ENCODE peak calls at places on chromosomes 7 and 10, in six cellular contexts. One of them, this sample, is unnamed.
A peak's percentile ranks its signal among the peaks of the same experiment; 100 is the strongest.

GRCh38 chr10:52908483-52908882 is 135.9 kb upstream of the MBL2 start:
- DNase-seq in AG04450: no peak
- DNase-seq in suprapubic skin: no peak
- DNase-seq in T follicular helper cell: no peak
- DNase-seq in CD4-positive, alpha-beta T cell: no peak
- DNase-seq in left ventricle myocardium inferior: no peak
- DNase-seq in this sample: no peak

GRCh38 chr10:100731603-100732596 is 13.5 kb upstream of the PAX2 start:
- DNase-seq in suprapubic skin: no peak
- DNase-seq in left ventricle myocardium inferior: no peak
- DNase-seq in AG04450: no peak
- DNase-seq in CD4-positive, alpha-beta T cell: no peak
- DNase-seq in T follicular helper cell: no peak
- DNase-seq in this sample: no peak

GRCh38 chr10:124264711-124265390 is 153.9 kb downstream of the OAT start:
- DNase-seq in suprapubic skin: peak; percentile 54
- DNase-seq in T follicular helper cell: no peak
- DNase-seq in CD4-positive, alpha-beta T cell: no peak
- DNase-seq in left ventricle myocardium inferior: no peak
- DNase-seq in AG04450: no peak
- DNase-seq in this sample: no peak

GRCh38 chr7:47351233-47352154 is 230.4 kb downstream of the TNS3 start:
- DNase-seq in CD4-positive, alpha-beta T cell: no peak
- DNase-seq in left ventricle myocardium inferior: no peak
- DNase-seq in suprapubic skin: no peak
- DNase-seq in T follicular helper cell: no peak
- DNase-seq in AG04450: no peak
- DNase-seq in this sample: no peak

GRCh38 chr7:1542841-1543747 is 12.6 kb downstream of the MAFK start:
- DNase-seq in suprapubic skin: no peak
- DNase-seq in CD4-positive, alpha-beta T cell: no peak
- DNase-seq in T follicular helper cell: no peak
- DNase-seq in left ventricle myocardium inferior: no peak
- DNase-seq in AG04450: no peak
- DNase-seq in this sample: no peak

GRCh38 chr7:101998904-101999236 is 181.4 kb downstream of the CUX1 start:
- DNase-seq in CD4-positive, alpha-beta T cell: no peak
- DNase-seq in AG04450: no peak
- DNase-seq in suprapubic skin: no peak
- DNase-seq in left ventricle myocardium inferior: no peak
- DNase-seq in T follicular helper cell: no peak
- DNase-seq in this sample: no peak

GRCh38 chr7:150399861-150400778 is 21.0 kb downstream of the ZNF775 start:
- DNase-seq in AG04450: no peak
- DNase-seq in suprapubic skin: peak; percentile 39
- DNase-seq in CD4-positive, alpha-beta T cell: no peak
- DNase-seq in left ventricle myocardium inferior: no peak
- DNase-seq in T follicular helper cell: no peak
- DNase-seq in this sample: no peak

GRCh38 chr10:98429320-98430072 is 14.5 kb upstream of the PYROXD2 start:
- DNase-seq in AG04450: no peak
- DNase-seq in left ventricle myocardium inferior: no peak
- DNase-seq in CD4-positive, alpha-beta T cell: no peak
- DNase-seq in suprapubic skin: no peak
- DNase-seq in T follicular helper cell: no peak
- DNase-seq in this sample: no peak

GRCh38 chr10:113704637-113705343 is 25.1 kb downstream of the CASP7 start:
- DNase-seq in CD4-positive, alpha-beta T cell: no peak
- DNase-seq in left ventricle myocardium inferior: no peak
- DNase-seq in T follicular helper cell: no peak
- DNase-seq in AG04450: no peak
- DNase-seq in suprapubic skin: no peak
- DNase-seq in this sample: no peak

GRCh38 chr10:3538850-3539531 is 246.0 kb downstream of the KLF6 start:
- DNase-seq in left ventricle myocardium inferior: no peak
- DNase-seq in suprapubic skin: no peak
- DNase-seq in T follicular helper cell: no peak
- DNase-seq in CD4-positive, alpha-beta T cell: no peak
- DNase-seq in AG04450: peak; percentile 81
- DNase-seq in this sample: peak; percentile 93

GRCh38 chr10:97851341-97852001 is 1.8 kb downstream of the GOLGA7B start:
- DNase-seq in AG04450: no peak
- DNase-seq in left ventricle myocardium inferior: no peak
- DNase-seq in suprapubic skin: no peak
- DNase-seq in CD4-positive, alpha-beta T cell: no peak
- DNase-seq in T follicular helper cell: peak; percentile 8
- DNase-seq in this sample: no peak

GRCh38 chr7:26461508-26461907 is 169.8 kb downstream of the SNX10 start:
- DNase-seq in T follicular helper cell: no peak
- DNase-seq in left ventricle myocardium inferior: no peak
- DNase-seq in AG04450: no peak
- DNase-seq in CD4-positive, alpha-beta T cell: no peak
- DNase-seq in suprapubic skin: no peak
- DNase-seq in this sample: no peak

GRCh38 chr7:87144173-87144657 is 8.0 kb upstream of the DMTF1 start:
- DNase-seq in left ventricle myocardium inferior: no peak
- DNase-seq in suprapubic skin: no peak
- DNase-seq in T follicular helper cell: no peak
- DNase-seq in CD4-positive, alpha-beta T cell: no peak
- DNase-seq in AG04450: no peak
- DNase-seq in this sample: no peak

GRCh38 chr7:83594076-83594475 is 54.9 kb downstream of the SEMA3E start:
- DNase-seq in suprapubic skin: no peak
- DNase-seq in left ventricle myocardium inferior: no peak
- DNase-seq in AG04450: no peak
- DNase-seq in T follicular helper cell: no peak
- DNase-seq in CD4-positive, alpha-beta T cell: no peak
- DNase-seq in this sample: no peak

GRCh38 chr7:83212883-83213282 is 50.2 kb upstream of the PCLO start:
- DNase-seq in T follicular helper cell: no peak
- DNase-seq in suprapubic skin: no peak
- DNase-seq in left ventricle myocardium inferior: no peak
- DNase-seq in CD4-positive, alpha-beta T cell: no peak
- DNase-seq in AG04450: no peak
- DNase-seq in this sample: no peak

GRCh38 chr10:43573250-43574034 is 974 bp downstream of the ZNF239 start:
- DNase-seq in left ventricle myocardium inferior: no peak
- DNase-seq in suprapubic skin: no peak
- DNase-seq in CD4-positive, alpha-beta T cell: no peak
- DNase-seq in AG04450: no peak
- DNase-seq in T follicular helper cell: no peak
- DNase-seq in this sample: no peak

GRCh38 chr7:47954231-47954911 is 6.1 kb upstream of the PKD1L1 start:
- DNase-seq in left ventricle myocardium inferior: no peak
- DNase-seq in suprapubic skin: no peak
- DNase-seq in CD4-positive, alpha-beta T cell: no peak
- DNase-seq in AG04450: no peak
- DNase-seq in T follicular helper cell: no peak
- DNase-seq in this sample: no peak

GRCh38 chr10:60863796-60864195 is 80.2 kb downstream of the RHOBTB1 start:
- DNase-seq in AG04450: no peak
- DNase-seq in suprapubic skin: no peak
- DNase-seq in CD4-positive, alpha-beta T cell: no peak
- DNase-seq in T follicular helper cell: no peak
- DNase-seq in left ventricle myocardium inferior: no peak
- DNase-seq in this sample: no peak

GRCh38 chr10:48821692-48822091 is 117.9 kb downstream of the LRRC18 start:
- DNase-seq in AG04450: no peak
- DNase-seq in left ventricle myocardium inferior: no peak
- DNase-seq in T follicular helper cell: no peak
- DNase-seq in CD4-positive, alpha-beta T cell: no peak
- DNase-seq in suprapubic skin: no peak
- DNase-seq in this sample: no peak

GRCh38 chr10:14880201-14880600 is 1.5 kb downstream of the SUV39H2 start:
- DNase-seq in suprapubic skin: no peak
- DNase-seq in T follicular helper cell: no peak
- DNase-seq in AG04450: no peak
- DNase-seq in left ventricle myocardium inferior: no peak
- DNase-seq in CD4-positive, alpha-beta T cell: no peak
- DNase-seq in this sample: no peak

GRCh38 chr10:32317795-32318194 is 29.2 kb downstream of the EPC1 start:
- DNase-seq in AG04450: no peak
- DNase-seq in suprapubic skin: no peak
- DNase-seq in CD4-positive, alpha-beta T cell: no peak
- DNase-seq in left ventricle myocardium inferior: no peak
- DNase-seq in T follicular helper cell: no peak
- DNase-seq in this sample: no peak

GRCh38 chr7:30212720-30213119 is 71.7 kb upstream of the ZNRF2 start:
- DNase-seq in T follicular helper cell: no peak
- DNase-seq in left ventricle myocardium inferior: no peak
- DNase-seq in suprapubic skin: no peak
- DNase-seq in CD4-positive, alpha-beta T cell: no peak
- DNase-seq in AG04450: no peak
- DNase-seq in this sample: no peak

GRCh38 chr7:5248201-5248885 is 34.4 kb upstream of the SLC29A4 start:
- DNase-seq in AG04450: no peak
- DNase-seq in T follicular helper cell: no peak
- DNase-seq in suprapubic skin: no peak
- DNase-seq in left ventricle myocardium inferior: peak; percentile 69
- DNase-seq in CD4-positive, alpha-beta T cell: no peak
- DNase-seq in this sample: peak; percentile 24

GRCh38 chr7:23017303-23017702 is 3.4 kb upstream of the HYCC1 start:
- DNase-seq in CD4-positive, alpha-beta T cell: no peak
- DNase-seq in suprapubic skin: no peak
- DNase-seq in T follicular helper cell: no peak
- DNase-seq in AG04450: no peak
- DNase-seq in left ventricle myocardium inferior: no peak
- DNase-seq in this sample: no peak

GRCh38 chr10:14062528-14063260 is 268.0 kb downstream of the FRMD4A start:
- DNase-seq in suprapubic skin: no peak
- DNase-seq in T follicular helper cell: no peak
- DNase-seq in CD4-positive, alpha-beta T cell: no peak
- DNase-seq in left ventricle myocardium inferior: no peak
- DNase-seq in AG04450: no peak
- DNase-seq in this sample: no peak

GRCh38 chr10:29257106-29257783 is 31.6 kb upstream of the LYZL1 start:
- DNase-seq in AG04450: peak; percentile 71
- DNase-seq in CD4-positive, alpha-beta T cell: no peak
- DNase-seq in T follicular helper cell: no peak
- DNase-seq in suprapubic skin: peak; percentile 81
- DNase-seq in left ventricle myocardium inferior: peak; percentile 27
- DNase-seq in this sample: peak; percentile 95

GRCh38 chr10:28200804-28201203 is 102.1 kb downstream of the MPP7 start:
- DNase-seq in left ventricle myocardium inferior: no peak
- DNase-seq in T follicular helper cell: no peak
- DNase-seq in AG04450: no peak
- DNase-seq in CD4-positive, alpha-beta T cell: no peak
- DNase-seq in suprapubic skin: no peak
- DNase-seq in this sample: no peak

GRCh38 chr7:96388620-96389383 is 66.9 kb upstream of the SLC25A13 start:
- DNase-seq in AG04450: peak; percentile 30
- DNase-seq in suprapubic skin: no peak
- DNase-seq in T follicular helper cell: no peak
- DNase-seq in left ventricle myocardium inferior: no peak
- DNase-seq in CD4-positive, alpha-beta T cell: no peak
- DNase-seq in this sample: peak; percentile 60

GRCh38 chr7:137342340-137342739 is 1.2 kb downstream of the PTN start:
- DNase-seq in suprapubic skin: no peak
- DNase-seq in AG04450: no peak
- DNase-seq in left ventricle myocardium inferior: no peak
- DNase-seq in CD4-positive, alpha-beta T cell: no peak
- DNase-seq in T follicular helper cell: no peak
- DNase-seq in this sample: no peak

GRCh38 chr10:98778277-98778759 is 331.6 kb upstream of the HPS1 start:
- DNase-seq in CD4-positive, alpha-beta T cell: no peak
- DNase-seq in left ventricle myocardium inferior: no peak
- DNase-seq in suprapubic skin: no peak
- DNase-seq in T follicular helper cell: no peak
- DNase-seq in AG04450: no peak
- DNase-seq in this sample: no peak

GRCh38 chr7:151895695-151896485 is 19.0 kb upstream of the PRKAG2 start:
- DNase-seq in CD4-positive, alpha-beta T cell: no peak
- DNase-seq in T follicular helper cell: no peak
- DNase-seq in suprapubic skin: no peak
- DNase-seq in left ventricle myocardium inferior: no peak
- DNase-seq in AG04450: no peak
- DNase-seq in this sample: no peak

GRCh38 chr10:102546606-102547310 is 43.0 kb downstream of the SUFU start:
- DNase-seq in T follicular helper cell: no peak
- DNase-seq in CD4-positive, alpha-beta T cell: no peak
- DNase-seq in AG04450: peak; percentile 75
- DNase-seq in left ventricle myocardium inferior: no peak
- DNase-seq in suprapubic skin: no peak
- DNase-seq in this sample: peak; percentile 23

GRCh38 chr7:45328397-45329080 is 170.9 kb downstream of the RAMP3 start:
- DNase-seq in AG04450: no peak
- DNase-seq in suprapubic skin: no peak
- DNase-seq in CD4-positive, alpha-beta T cell: no peak
- DNase-seq in left ventricle myocardium inferior: no peak
- DNase-seq in T follicular helper cell: no peak
- DNase-seq in this sample: no peak

GRCh38 chr7:98797150-98797549 is 72.7 kb downstream of the TMEM130 start:
- DNase-seq in CD4-positive, alpha-beta T cell: no peak
- DNase-seq in suprapubic skin: no peak
- DNase-seq in T follicular helper cell: no peak
- DNase-seq in left ventricle myocardium inferior: no peak
- DNase-seq in AG04450: no peak
- DNase-seq in this sample: no peak

GRCh38 chr7:57414415-57414814 is 35.6 kb upstream of the ZNF716 start:
- DNase-seq in AG04450: no peak
- DNase-seq in T follicular helper cell: no peak
- DNase-seq in left ventricle myocardium inferior: no peak
- DNase-seq in CD4-positive, alpha-beta T cell: no peak
- DNase-seq in suprapubic skin: no peak
- DNase-seq in this sample: no peak

GRCh38 chr7:100682228-100682741 is 8.7 kb downstream of the GNB2 start:
- DNase-seq in suprapubic skin: no peak
- DNase-seq in CD4-positive, alpha-beta T cell: no peak
- DNase-seq in left ventricle myocardium inferior: no peak
- DNase-seq in T follicular helper cell: no peak
- DNase-seq in AG04450: no peak
- DNase-seq in this sample: no peak